ENCODE peak calls at places on chromosome 20, in six cellular contexts. R is RWPE1, F is NCI-H1105, K is astrocyte of the spinal cord, I is choroid plexus epithelial cell, M is ELR. U is an unnamed sample.

GRCh38 chr20:2124632-2125131 is 23.1 kb downstream of the STK35 start:
- DNase-seq in M (no peak), I (no peak), K (no peak), R (no peak), F (no peak), U (no peak)

GRCh38 chr20:58923117-58923712 is 57.8 kb upstream of the NELFCD start:
- DNase-seq in R (no peak), M (no peak), F (no peak), I (no peak), K (no peak), U (no peak)

GRCh38 chr20:12640255-12640654 is 368.5 kb upstream of the SPTLC3 start:
- DNase-seq in M (no peak), F (no peak), R (no peak), K (no peak), I (no peak), U (no peak)

GRCh38 chr20:33658929-33659328 is 3.2 kb upstream of the C20orf144 start:
- DNase-seq in R (no peak), M (no peak), K (no peak), I (no peak), F (no peak), U (no peak)

GRCh38 chr20:14707026-14707680 is 369.7 kb upstream of the FLRT3 start:
- DNase-seq in K (no peak), R (no peak), F (no peak), I (peak), M (no peak), U (no peak)

GRCh38 chr20:46399401-46399800 is 7.0 kb downstream of the ELMO2 start:
- DNase-seq in R (no peak), K (no peak), F (no peak), M (no peak), I (no peak), U (no peak)

GRCh38 chr20:31811198-31811597 is 8.0 kb upstream of the MYLK2 start:
- DNase-seq in K (no peak), R (no peak), F (no peak), M (no peak), I (no peak), U (no peak)

GRCh38 chr20:35523298-35523888 is 6.1 kb downstream of the C20orf173 start:
- DNase-seq in M (peak), I (peak), F (no peak), R (peak), K (no peak), U (peak)

GRCh38 chr20:6162239-6162638 is 39.4 kb upstream of the FERMT1 start:
- DNase-seq in R (no peak), I (peak), F (peak), M (no peak), K (peak), U (no peak)

GRCh38 chr20:50380697-50381040 is 129.5 kb upstream of the PTPN1 start:
- DNase-seq in K (peak), F (no peak), I (peak), M (peak), R (no peak), U (no peak)

GRCh38 chr20:16004108-16004854 is 569.0 kb downstream of the KIF16B start:
- DNase-seq in K (no peak), F (no peak), I (no peak), R (no peak), M (no peak), U (no peak)

GRCh38 chr20:14963262-14963663 is 625.9 kb upstream of the FLRT3 start:
- DNase-seq in I (no peak), K (no peak), R (peak), M (no peak), F (no peak), U (no peak)

GRCh38 chr20:58340853-58341252 is 31.3 kb downstream of the RAB22A start:
- DNase-seq in F (no peak), R (no peak), I (no peak), K (no peak), M (peak), U (no peak)

GRCh38 chr20:23207826-23208555 is 121.9 kb upstream of the CD93 start:
- DNase-seq in F (no peak), K (no peak), M (no peak), I (no peak), R (no peak), U (no peak)

GRCh38 chr20:363319-364078 is 16.6 kb downstream of the NRSN2 start:
- DNase-seq in K (no peak), M (peak), F (no peak), R (peak), I (no peak), U (no peak)

GRCh38 chr20:19426356-19426755 is 213.9 kb downstream of the SLC24A3 start:
- DNase-seq in F (no peak), K (no peak), R (no peak), I (no peak), M (no peak), U (no peak)

U was measured in HAP-1.